ENCODE peak calls at places on chromosomes 12 and 14, in ten cellular contexts. One of them, this sample, is unnamed.

GRCh38 chr12:52380271-52380694 is 5.2 kb downstream of the KRT84 start:
- DNase-seq in naive thymus-derived CD4-positive, alpha-beta T cell: no peak
- DNase-seq in right lobe of liver: no peak
- DNase-seq in left ventricle myocardium inferior: no peak
- DNase-seq in dorsolateral prefrontal cortex: no peak
- DNase-seq in fibroblast of lung: no peak
- DNase-seq in testis: peak; percentile 48
- DNase-seq in epithelial cell of prostate: no peak
- DNase-seq in A549: peak; percentile 66
- DNase-seq in mesendoderm: peak; percentile 49
- DNase-seq in this sample: no peak

GRCh38 chr14:100442473-100443260 is 119.5 kb downstream of the SLC25A47 start:
- DNase-seq in naive thymus-derived CD4-positive, alpha-beta T cell: no peak
- DNase-seq in right lobe of liver: peak; percentile 26
- DNase-seq in left ventricle myocardium inferior: no peak
- DNase-seq in dorsolateral prefrontal cortex: no peak
- DNase-seq in fibroblast of lung: no peak
- DNase-seq in testis: no peak
- DNase-seq in epithelial cell of prostate: no peak
- DNase-seq in A549: no peak
- DNase-seq in mesendoderm: no peak
- DNase-seq in this sample: no peak

GRCh38 chr14:92240658-92241057 is 82.3 kb upstream of the SLC24A4 start:
- DNase-seq in naive thymus-derived CD4-positive, alpha-beta T cell: no peak
- DNase-seq in right lobe of liver: no peak
- DNase-seq in left ventricle myocardium inferior: no peak
- DNase-seq in dorsolateral prefrontal cortex: no peak
- DNase-seq in fibroblast of lung: no peak
- DNase-seq in testis: no peak
- DNase-seq in epithelial cell of prostate: no peak
- DNase-seq in A549: no peak
- DNase-seq in mesendoderm: no peak
- DNase-seq in this sample: no peak

GRCh38 chr12:45509187-45509586 is 220.3 kb upstream of the ARID2 start:
- DNase-seq in naive thymus-derived CD4-positive, alpha-beta T cell: no peak
- DNase-seq in right lobe of liver: no peak
- DNase-seq in left ventricle myocardium inferior: no peak
- DNase-seq in dorsolateral prefrontal cortex: no peak
- DNase-seq in fibroblast of lung: no peak
- DNase-seq in testis: no peak
- DNase-seq in epithelial cell of prostate: peak; percentile 22
- DNase-seq in A549: no peak
- DNase-seq in mesendoderm: no peak
- DNase-seq in this sample: no peak

GRCh38 chr12:39451977-39452376 is 9.1 kb upstream of the KIF21A start:
- DNase-seq in naive thymus-derived CD4-positive, alpha-beta T cell: no peak
- DNase-seq in right lobe of liver: no peak
- DNase-seq in left ventricle myocardium inferior: no peak
- DNase-seq in dorsolateral prefrontal cortex: no peak
- DNase-seq in fibroblast of lung: no peak
- DNase-seq in testis: no peak
- DNase-seq in epithelial cell of prostate: no peak
- DNase-seq in A549: no peak
- DNase-seq in mesendoderm: peak; percentile 33
- DNase-seq in this sample: no peak

GRCh38 chr14:63642656-63643382 is 1.1 kb upstream of the WDR89 start:
- DNase-seq in naive thymus-derived CD4-positive, alpha-beta T cell: no peak
- DNase-seq in right lobe of liver: no peak
- DNase-seq in left ventricle myocardium inferior: no peak
- DNase-seq in dorsolateral prefrontal cortex: no peak
- DNase-seq in fibroblast of lung: no peak
- DNase-seq in testis: no peak
- DNase-seq in epithelial cell of prostate: no peak
- DNase-seq in A549: no peak
- DNase-seq in mesendoderm: no peak
- DNase-seq in this sample: no peak

GRCh38 chr14:99673328-99674063 is 10.6 kb upstream of the CYP46A1 start:
- DNase-seq in naive thymus-derived CD4-positive, alpha-beta T cell: no peak
- DNase-seq in right lobe of liver: no peak
- DNase-seq in left ventricle myocardium inferior: no peak
- DNase-seq in dorsolateral prefrontal cortex: no peak
- DNase-seq in fibroblast of lung: no peak
- DNase-seq in testis: no peak
- DNase-seq in epithelial cell of prostate: no peak
- DNase-seq in A549: no peak
- DNase-seq in mesendoderm: no peak
- DNase-seq in this sample: peak; percentile 48

GRCh38 chr12:46303039-46303666 is 34.3 kb upstream of the SLC38A1 start:
- DNase-seq in naive thymus-derived CD4-positive, alpha-beta T cell: peak; percentile 66
- DNase-seq in right lobe of liver: no peak
- DNase-seq in left ventricle myocardium inferior: no peak
- DNase-seq in dorsolateral prefrontal cortex: no peak
- DNase-seq in fibroblast of lung: peak; percentile 20
- DNase-seq in testis: peak; percentile 28
- DNase-seq in epithelial cell of prostate: peak; percentile 18
- DNase-seq in A549: peak; percentile 39
- DNase-seq in mesendoderm: peak; percentile 54
- DNase-seq in this sample: no peak

GRCh38 chr12:56931474-56931978 is 2.7 kb downstream of the SDR9C7 start:
- DNase-seq in naive thymus-derived CD4-positive, alpha-beta T cell: peak; percentile 26
- DNase-seq in right lobe of liver: no peak
- DNase-seq in left ventricle myocardium inferior: no peak
- DNase-seq in dorsolateral prefrontal cortex: no peak
- DNase-seq in fibroblast of lung: peak; percentile 50
- DNase-seq in testis: peak; percentile 44
- DNase-seq in epithelial cell of prostate: peak; percentile 44
- DNase-seq in A549: peak; percentile 55
- DNase-seq in mesendoderm: peak; percentile 82
- DNase-seq in this sample: no peak
- H3K27ac ChIP-seq in naive thymus-derived CD4-positive, alpha-beta T cell: no peak overlapping the region
- H3K27ac ChIP-seq in right lobe of liver: no peak overlapping the region
- H3K27ac ChIP-seq in left ventricle myocardium inferior: no peak overlapping the region
- H3K27ac ChIP-seq in dorsolateral prefrontal cortex: no peak overlapping the region
- H3K27ac ChIP-seq in fibroblast of lung: no peak overlapping the region
- H3K27ac ChIP-seq in testis: peak overlapping the region; percentile 17
- H3K27ac ChIP-seq in epithelial cell of prostate: no peak overlapping the region
- H3K27ac ChIP-seq in A549: peak overlapping the region; percentile 16
- H3K27ac ChIP-seq in mesendoderm: no peak overlapping the region
- H3K27ac ChIP-seq in this sample: peak overlapping the region; percentile 42

GRCh38 chr12:1750300-1750699 is 59.4 kb downstream of the ADIPOR2 start:
- DNase-seq in naive thymus-derived CD4-positive, alpha-beta T cell: no peak
- DNase-seq in right lobe of liver: no peak
- DNase-seq in left ventricle myocardium inferior: no peak
- DNase-seq in dorsolateral prefrontal cortex: no peak
- DNase-seq in fibroblast of lung: no peak
- DNase-seq in testis: no peak
- DNase-seq in epithelial cell of prostate: no peak
- DNase-seq in A549: no peak
- DNase-seq in mesendoderm: no peak
- DNase-seq in this sample: no peak

GRCh38 chr12:1749019-1749418 is 58.1 kb downstream of the ADIPOR2 start:
- DNase-seq in naive thymus-derived CD4-positive, alpha-beta T cell: no peak
- DNase-seq in right lobe of liver: no peak
- DNase-seq in left ventricle myocardium inferior: no peak
- DNase-seq in dorsolateral prefrontal cortex: no peak
- DNase-seq in fibroblast of lung: no peak
- DNase-seq in testis: no peak
- DNase-seq in epithelial cell of prostate: no peak
- DNase-seq in A549: no peak
- DNase-seq in mesendoderm: no peak
- DNase-seq in this sample: no peak

GRCh38 chr12:1744932-1745331 is 54.1 kb downstream of the ADIPOR2 start:
- DNase-seq in naive thymus-derived CD4-positive, alpha-beta T cell: no peak
- DNase-seq in right lobe of liver: no peak
- DNase-seq in left ventricle myocardium inferior: no peak
- DNase-seq in dorsolateral prefrontal cortex: no peak
- DNase-seq in fibroblast of lung: peak; percentile 55
- DNase-seq in testis: no peak
- DNase-seq in epithelial cell of prostate: no peak
- DNase-seq in A549: no peak
- DNase-seq in mesendoderm: peak; percentile 87
- DNase-seq in this sample: no peak

GRCh38 chr12:1747609-1748008 is 56.7 kb downstream of the ADIPOR2 start:
- DNase-seq in naive thymus-derived CD4-positive, alpha-beta T cell: no peak
- DNase-seq in right lobe of liver: no peak
- DNase-seq in left ventricle myocardium inferior: no peak
- DNase-seq in dorsolateral prefrontal cortex: no peak
- DNase-seq in fibroblast of lung: no peak
- DNase-seq in testis: no peak
- DNase-seq in epithelial cell of prostate: no peak
- DNase-seq in A549: no peak
- DNase-seq in mesendoderm: no peak
- DNase-seq in this sample: no peak
- H3K27ac ChIP-seq in naive thymus-derived CD4-positive, alpha-beta T cell: no peak overlapping the region
- H3K27ac ChIP-seq in right lobe of liver: no peak overlapping the region
- H3K27ac ChIP-seq in left ventricle myocardium inferior: no peak overlapping the region
- H3K27ac ChIP-seq in dorsolateral prefrontal cortex: no peak overlapping the region
- H3K27ac ChIP-seq in fibroblast of lung: no peak overlapping the region
- H3K27ac ChIP-seq in testis: no peak overlapping the region
- H3K27ac ChIP-seq in epithelial cell of prostate: no peak overlapping the region
- H3K27ac ChIP-seq in A549: no peak overlapping the region
- H3K27ac ChIP-seq in mesendoderm: no peak overlapping the region
- H3K27ac ChIP-seq in this sample: no peak overlapping the region

GRCh38 chr12:7128681-7129593 is at the start of gene RBP5:
- DNase-seq in naive thymus-derived CD4-positive, alpha-beta T cell: no peak
- DNase-seq in right lobe of liver: peak; percentile 90
- DNase-seq in left ventricle myocardium inferior: no peak
- DNase-seq in dorsolateral prefrontal cortex: no peak
- DNase-seq in fibroblast of lung: no peak
- DNase-seq in testis: no peak
- DNase-seq in epithelial cell of prostate: no peak
- DNase-seq in A549: no peak
- DNase-seq in mesendoderm: peak; percentile 87
- DNase-seq in this sample: peak; percentile 77

GRCh38 chr12:7131502-7131866 is 1.3 kb downstream of the CLSTN3 start:
- DNase-seq in naive thymus-derived CD4-positive, alpha-beta T cell: no peak
- DNase-seq in right lobe of liver: no peak
- DNase-seq in left ventricle myocardium inferior: no peak
- DNase-seq in dorsolateral prefrontal cortex: no peak
- DNase-seq in fibroblast of lung: no peak
- DNase-seq in testis: no peak
- DNase-seq in epithelial cell of prostate: no peak
- DNase-seq in A549: no peak
- DNase-seq in mesendoderm: peak; percentile 47
- DNase-seq in this sample: no peak

GRCh38 chr12:7130537-7130790 is 293 bp downstream of the CLSTN3 start:
- DNase-seq in naive thymus-derived CD4-positive, alpha-beta T cell: no peak
- DNase-seq in right lobe of liver: no peak
- DNase-seq in left ventricle myocardium inferior: no peak
- DNase-seq in dorsolateral prefrontal cortex: no peak
- DNase-seq in fibroblast of lung: no peak
- DNase-seq in testis: no peak
- DNase-seq in epithelial cell of prostate: no peak
- DNase-seq in A549: no peak
- DNase-seq in mesendoderm: no peak
- DNase-seq in this sample: no peak

GRCh38 chr12:7130791-7131501 is 775 bp downstream of the CLSTN3 start:
- DNase-seq in naive thymus-derived CD4-positive, alpha-beta T cell: peak; percentile 23
- DNase-seq in right lobe of liver: peak; percentile 84
- DNase-seq in left ventricle myocardium inferior: peak; percentile 33
- DNase-seq in dorsolateral prefrontal cortex: peak; percentile 63
- DNase-seq in fibroblast of lung: peak; percentile 59
- DNase-seq in testis: peak; percentile 73
- DNase-seq in epithelial cell of prostate: no peak
- DNase-seq in A549: no peak
- DNase-seq in mesendoderm: peak; percentile 79
- DNase-seq in this sample: peak; percentile 90

DNA sequence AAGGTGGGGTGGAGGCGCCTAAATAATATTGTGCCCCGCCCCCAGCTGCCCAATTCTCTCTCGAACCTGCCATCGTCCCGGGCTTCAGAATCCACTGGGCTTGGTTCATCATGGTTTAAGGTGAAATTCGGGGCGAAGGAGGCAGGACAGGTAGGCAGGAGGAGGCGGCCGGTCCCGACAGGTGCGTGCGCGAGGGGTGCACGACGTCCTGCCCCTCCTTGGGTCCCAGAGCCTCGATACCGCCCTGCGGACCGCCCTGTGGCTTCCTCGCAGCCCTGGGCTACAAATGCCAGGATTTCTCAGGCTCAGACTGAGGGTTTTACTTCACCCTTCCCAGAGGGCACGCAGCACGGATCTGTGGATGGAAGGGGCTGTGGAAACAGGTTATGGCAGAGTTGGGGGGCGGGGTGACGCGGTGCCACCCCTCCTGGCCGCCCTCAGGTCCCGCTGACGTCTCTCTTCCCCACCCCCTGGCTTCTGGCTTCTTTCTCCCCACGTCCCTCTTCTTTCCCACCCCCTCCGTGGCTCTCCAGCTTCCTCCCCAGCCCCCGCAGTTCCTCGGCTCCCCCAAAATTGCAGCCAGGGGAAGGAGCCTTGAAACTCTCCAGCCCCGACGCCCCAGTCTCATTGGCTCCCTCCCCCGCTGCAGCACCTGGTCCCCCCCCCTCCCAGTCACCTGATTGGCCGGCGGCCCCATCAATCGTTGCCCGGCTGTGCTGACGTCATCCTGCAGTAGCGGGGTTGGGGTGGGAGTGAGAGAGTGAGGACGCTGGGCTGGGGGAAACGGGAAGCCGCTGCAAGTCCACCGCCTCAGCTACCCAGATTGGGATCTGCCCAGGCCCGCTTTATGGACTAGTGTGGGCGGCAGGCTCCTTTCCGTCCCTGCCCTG is at the start of gene CLSTN3:
- DNase-seq in naive thymus-derived CD4-positive, alpha-beta T cell: peak; percentile 88
- DNase-seq in right lobe of liver: peak; percentile 88
- DNase-seq in left ventricle myocardium inferior: peak; percentile 78
- DNase-seq in dorsolateral prefrontal cortex: peak; percentile 79
- DNase-seq in fibroblast of lung: peak; percentile 81
- DNase-seq in testis: peak; percentile 89
- DNase-seq in epithelial cell of prostate: peak; percentile 26
- DNase-seq in A549: no peak
- DNase-seq in mesendoderm: peak; percentile 90
- DNase-seq in this sample: peak; percentile 92
- H3K27ac ChIP-seq in naive thymus-derived CD4-positive, alpha-beta T cell: peak within 1 kb of the TSS; percentile 73
- H3K27ac ChIP-seq in right lobe of liver: peak within 1 kb of the TSS; percentile 89
- H3K27ac ChIP-seq in left ventricle myocardium inferior: peak within 1 kb of the TSS; percentile 63
- H3K27ac ChIP-seq in dorsolateral prefrontal cortex: peak within 1 kb of the TSS; percentile 82
- H3K27ac ChIP-seq in fibroblast of lung: no peak within 1 kb of the TSS
- H3K27ac ChIP-seq in testis: peak within 1 kb of the TSS; percentile 82
- H3K27ac ChIP-seq in epithelial cell of prostate: no peak within 1 kb of the TSS
- H3K27ac ChIP-seq in A549: no peak within 1 kb of the TSS
- H3K27ac ChIP-seq in mesendoderm: no peak within 1 kb of the TSS
- H3K27ac ChIP-seq in this sample: peak within 1 kb of the TSS; percentile 80

GRCh38 chr12:100956311-100956852 is 161.8 kb downstream of the ANO4 start:
- DNase-seq in naive thymus-derived CD4-positive, alpha-beta T cell: no peak
- DNase-seq in right lobe of liver: no peak
- DNase-seq in left ventricle myocardium inferior: no peak
- DNase-seq in dorsolateral prefrontal cortex: no peak
- DNase-seq in fibroblast of lung: peak; percentile 68
- DNase-seq in testis: no peak
- DNase-seq in epithelial cell of prostate: no peak
- DNase-seq in A549: no peak
- DNase-seq in mesendoderm: no peak
- DNase-seq in this sample: no peak

GRCh38 chr12:100953217-100953616 is 158.6 kb downstream of the ANO4 start:
- DNase-seq in naive thymus-derived CD4-positive, alpha-beta T cell: no peak
- DNase-seq in right lobe of liver: no peak
- DNase-seq in left ventricle myocardium inferior: no peak
- DNase-seq in dorsolateral prefrontal cortex: no peak
- DNase-seq in fibroblast of lung: peak; percentile 80
- DNase-seq in testis: no peak
- DNase-seq in epithelial cell of prostate: no peak
- DNase-seq in A549: no peak
- DNase-seq in mesendoderm: no peak
- DNase-seq in this sample: no peak

GRCh38 chr12:100953677-100954076 is 159.1 kb downstream of the ANO4 start:
- DNase-seq in naive thymus-derived CD4-positive, alpha-beta T cell: no peak
- DNase-seq in right lobe of liver: no peak
- DNase-seq in left ventricle myocardium inferior: no peak
- DNase-seq in dorsolateral prefrontal cortex: no peak
- DNase-seq in fibroblast of lung: no peak
- DNase-seq in testis: no peak
- DNase-seq in epithelial cell of prostate: no peak
- DNase-seq in A549: no peak
- DNase-seq in mesendoderm: no peak
- DNase-seq in this sample: no peak

GRCh38 chr12:100954118-100954517 is 159.5 kb downstream of the ANO4 start:
- DNase-seq in naive thymus-derived CD4-positive, alpha-beta T cell: no peak
- DNase-seq in right lobe of liver: no peak
- DNase-seq in left ventricle myocardium inferior: no peak
- DNase-seq in dorsolateral prefrontal cortex: no peak
- DNase-seq in fibroblast of lung: no peak
- DNase-seq in testis: no peak
- DNase-seq in epithelial cell of prostate: no peak
- DNase-seq in A549: no peak
- DNase-seq in mesendoderm: no peak
- DNase-seq in this sample: no peak

DNA sequence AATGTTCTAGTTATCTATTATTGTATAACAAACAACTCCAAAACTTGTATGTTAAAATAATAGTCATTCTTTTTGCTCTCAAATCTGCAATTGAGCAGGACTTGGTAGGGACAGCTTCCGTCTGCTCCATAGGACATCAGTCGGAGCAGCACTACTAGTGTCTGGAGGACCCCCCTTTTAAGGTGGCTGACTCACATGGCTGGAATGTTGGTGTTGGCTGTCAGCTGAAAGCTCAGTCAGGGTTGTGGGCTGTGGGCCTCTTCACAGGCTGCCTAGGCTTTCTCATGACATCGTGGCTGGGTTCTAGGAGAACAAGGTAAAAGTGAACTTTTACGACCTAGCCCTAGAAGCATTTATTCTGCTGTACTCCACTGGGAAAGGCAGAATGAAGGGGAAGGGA is 160.6 kb downstream of the ANO4 start:
- DNase-seq in naive thymus-derived CD4-positive, alpha-beta T cell: no peak
- DNase-seq in right lobe of liver: no peak
- DNase-seq in left ventricle myocardium inferior: no peak
- DNase-seq in dorsolateral prefrontal cortex: no peak
- DNase-seq in fibroblast of lung: peak; percentile 94
- DNase-seq in testis: no peak
- DNase-seq in epithelial cell of prostate: no peak
- DNase-seq in A549: no peak
- DNase-seq in mesendoderm: peak; percentile 92
- DNase-seq in this sample: no peak
- H3K27ac ChIP-seq in naive thymus-derived CD4-positive, alpha-beta T cell: no peak overlapping the region
- H3K27ac ChIP-seq in right lobe of liver: no peak overlapping the region
- H3K27ac ChIP-seq in left ventricle myocardium inferior: no peak overlapping the region
- H3K27ac ChIP-seq in dorsolateral prefrontal cortex: no peak overlapping the region
- H3K27ac ChIP-seq in fibroblast of lung: no peak overlapping the region
- H3K27ac ChIP-seq in testis: no peak overlapping the region
- H3K27ac ChIP-seq in epithelial cell of prostate: no peak overlapping the region
- H3K27ac ChIP-seq in A549: no peak overlapping the region
- H3K27ac ChIP-seq in mesendoderm: no peak overlapping the region
- H3K27ac ChIP-seq in this sample: no peak overlapping the region

This sample was measured in spleen.